ENCODE peak calls at places on chromosomes 5 and 9, in seven cellular contexts. One of them, this sample, is unnamed. For H3K4me1, the result is how much of the 10 kb centered on the place peaks cover.

GRCh38 chr5:170551622-170552021 is 47.8 kb downstream of the KCNIP1 start:
- DNase-seq in A673: no peak
- DNase-seq in body of pancreas: no peak
- DNase-seq in spleen: no peak
- DNase-seq in colonic mucosa: no peak
- DNase-seq in neural progenitor cell: no peak
- DNase-seq in left ventricle myocardium inferior: no peak
- DNase-seq in this sample: no peak

GRCh38 chr9:127732444-127732843 is 2.6 kb downstream of the TOR2A start:
- DNase-seq in neural progenitor cell: no peak
- DNase-seq in spleen: no peak
- DNase-seq in left ventricle myocardium inferior: no peak
- DNase-seq in body of pancreas: no peak
- DNase-seq in A673: no peak
- DNase-seq in colonic mucosa: no peak
- DNase-seq in this sample: no peak

GRCh38 chr5:64923151-64923685 is 154.5 kb downstream of the CWC27 start:
- DNase-seq in A673: no peak
- DNase-seq in body of pancreas: no peak
- DNase-seq in spleen: no peak
- DNase-seq in left ventricle myocardium inferior: no peak
- DNase-seq in neural progenitor cell: no peak
- DNase-seq in colonic mucosa: no peak
- DNase-seq in this sample: no peak

GRCh38 chr9:138008081-138008841 is 130.7 kb downstream of the CACNA1B start:
- DNase-seq in body of pancreas: no peak
- DNase-seq in left ventricle myocardium inferior: no peak
- DNase-seq in colonic mucosa: no peak
- DNase-seq in spleen: peak
- DNase-seq in neural progenitor cell: no peak
- DNase-seq in A673: no peak
- DNase-seq in this sample: no peak

GRCh38 chr5:145975361-145976066 is 39.1 kb downstream of the SH3RF2 start:
- DNase-seq in spleen: no peak
- DNase-seq in left ventricle myocardium inferior: no peak
- DNase-seq in body of pancreas: peak
- DNase-seq in colonic mucosa: peak
- DNase-seq in A673: no peak
- DNase-seq in neural progenitor cell: no peak
- DNase-seq in this sample: no peak

GRCh38 chr9:6910032-6910431 is 152.3 kb downstream of the KDM4C start:
- DNase-seq in left ventricle myocardium inferior: no peak
- DNase-seq in body of pancreas: no peak
- DNase-seq in neural progenitor cell: no peak
- DNase-seq in A673: peak
- DNase-seq in colonic mucosa: no peak
- DNase-seq in spleen: no peak
- DNase-seq in this sample: no peak

GRCh38 chr9:92954078-92954861 is 6.9 kb downstream of the FGD3 start:
- DNase-seq in A673: no peak
- DNase-seq in neural progenitor cell: no peak
- DNase-seq in colonic mucosa: peak
- DNase-seq in left ventricle myocardium inferior: peak
- DNase-seq in spleen: peak
- DNase-seq in body of pancreas: peak
- DNase-seq in this sample: no peak

GRCh38 chr9:109349431-109349846 is 28.6 kb upstream of the EPB41L4B start:
- DNase-seq in A673: no peak
- DNase-seq in body of pancreas: peak
- DNase-seq in neural progenitor cell: no peak
- DNase-seq in left ventricle myocardium inferior: no peak
- DNase-seq in spleen: no peak
- DNase-seq in colonic mucosa: no peak
- DNase-seq in this sample: no peak

GRCh38 chr9:87557996-87558395 is 60.3 kb downstream of the DAPK1 start:
- DNase-seq in colonic mucosa: no peak
- DNase-seq in spleen: no peak
- DNase-seq in body of pancreas: peak
- DNase-seq in A673: no peak
- DNase-seq in neural progenitor cell: no peak
- DNase-seq in left ventricle myocardium inferior: peak
- DNase-seq in this sample: no peak

GRCh38 chr9:98218562-98219363 is 26.3 kb upstream of the CORO2A start:
- DNase-seq in spleen: peak
- DNase-seq in left ventricle myocardium inferior: no peak
- DNase-seq in A673: no peak
- DNase-seq in body of pancreas: no peak
- DNase-seq in colonic mucosa: no peak
- DNase-seq in neural progenitor cell: no peak
- DNase-seq in this sample: no peak

GRCh38 chr9:16515207-16515606 is 355.3 kb downstream of the BNC2 start:
- DNase-seq in neural progenitor cell: peak
- DNase-seq in spleen: no peak
- DNase-seq in body of pancreas: no peak
- DNase-seq in left ventricle myocardium inferior: no peak
- DNase-seq in A673: no peak
- DNase-seq in colonic mucosa: no peak
- DNase-seq in this sample: no peak

GRCh38 chr5:179139936-179140235 is 79.7 kb downstream of the ZNF354C start:
- DNase-seq in left ventricle myocardium inferior: no peak
- DNase-seq in A673: no peak
- DNase-seq in spleen: peak
- DNase-seq in neural progenitor cell: no peak
- DNase-seq in colonic mucosa: no peak
- DNase-seq in body of pancreas: no peak
- DNase-seq in this sample: peak

GRCh38 chr5:93644760-93645159 is 61.7 kb downstream of the NR2F1 start:
- DNase-seq in left ventricle myocardium inferior: no peak
- DNase-seq in body of pancreas: no peak
- DNase-seq in spleen: no peak
- DNase-seq in colonic mucosa: no peak
- DNase-seq in A673: no peak
- DNase-seq in neural progenitor cell: no peak
- DNase-seq in this sample: no peak

GRCh38 chr9:133582501-133583045 is 26.6 kb downstream of the FAM163B start:
- DNase-seq in body of pancreas: no peak
- DNase-seq in left ventricle myocardium inferior: no peak
- DNase-seq in A673: no peak
- DNase-seq in spleen: no peak
- DNase-seq in colonic mucosa: no peak
- DNase-seq in neural progenitor cell: no peak
- DNase-seq in this sample: no peak

GRCh38 chr5:59358497-59358896 is 535.0 kb downstream of the PDE4D start:
- DNase-seq in neural progenitor cell: peak
- DNase-seq in A673: no peak
- DNase-seq in left ventricle myocardium inferior: peak
- DNase-seq in colonic mucosa: peak
- DNase-seq in body of pancreas: no peak
- DNase-seq in spleen: no peak
- DNase-seq in this sample: no peak

GRCh38 chr9:29564564-29564963 is 1991.3 kb upstream of the C9orf72 start:
- DNase-seq in left ventricle myocardium inferior: no peak
- DNase-seq in spleen: no peak
- DNase-seq in neural progenitor cell: no peak
- DNase-seq in body of pancreas: no peak
- DNase-seq in colonic mucosa: no peak
- DNase-seq in A673: peak
- DNase-seq in this sample: no peak

GRCh38 chr9:69193685-69194032 is 19.6 kb downstream of the TJP2 start:
- DNase-seq in colonic mucosa: no peak
- DNase-seq in spleen: no peak
- DNase-seq in left ventricle myocardium inferior: no peak
- DNase-seq in body of pancreas: no peak
- DNase-seq in A673: no peak
- DNase-seq in neural progenitor cell: peak
- DNase-seq in this sample: no peak

GRCh38 chr5:111676496-111676895 is 80.5 kb downstream of the NREP start:
- DNase-seq in body of pancreas: no peak
- DNase-seq in spleen: no peak
- DNase-seq in neural progenitor cell: no peak
- DNase-seq in A673: no peak
- DNase-seq in left ventricle myocardium inferior: no peak
- DNase-seq in colonic mucosa: no peak
- DNase-seq in this sample: no peak

GRCh38 chr9:2132484-2133082 is 117.4 kb downstream of the SMARCA2 start:
- DNase-seq in spleen: no peak
- DNase-seq in neural progenitor cell: peak
- DNase-seq in body of pancreas: no peak
- DNase-seq in colonic mucosa: no peak
- DNase-seq in A673: peak
- DNase-seq in left ventricle myocardium inferior: no peak
- DNase-seq in this sample: no peak

GRCh38 chr9:97854696-97855485 is 1.9 kb downstream of the FOXE1 start:
- DNase-seq in colonic mucosa: no peak
- DNase-seq in A673: no peak
- DNase-seq in spleen: no peak
- DNase-seq in neural progenitor cell: no peak
- DNase-seq in body of pancreas: no peak
- DNase-seq in left ventricle myocardium inferior: no peak
- DNase-seq in this sample: no peak

DNA sequence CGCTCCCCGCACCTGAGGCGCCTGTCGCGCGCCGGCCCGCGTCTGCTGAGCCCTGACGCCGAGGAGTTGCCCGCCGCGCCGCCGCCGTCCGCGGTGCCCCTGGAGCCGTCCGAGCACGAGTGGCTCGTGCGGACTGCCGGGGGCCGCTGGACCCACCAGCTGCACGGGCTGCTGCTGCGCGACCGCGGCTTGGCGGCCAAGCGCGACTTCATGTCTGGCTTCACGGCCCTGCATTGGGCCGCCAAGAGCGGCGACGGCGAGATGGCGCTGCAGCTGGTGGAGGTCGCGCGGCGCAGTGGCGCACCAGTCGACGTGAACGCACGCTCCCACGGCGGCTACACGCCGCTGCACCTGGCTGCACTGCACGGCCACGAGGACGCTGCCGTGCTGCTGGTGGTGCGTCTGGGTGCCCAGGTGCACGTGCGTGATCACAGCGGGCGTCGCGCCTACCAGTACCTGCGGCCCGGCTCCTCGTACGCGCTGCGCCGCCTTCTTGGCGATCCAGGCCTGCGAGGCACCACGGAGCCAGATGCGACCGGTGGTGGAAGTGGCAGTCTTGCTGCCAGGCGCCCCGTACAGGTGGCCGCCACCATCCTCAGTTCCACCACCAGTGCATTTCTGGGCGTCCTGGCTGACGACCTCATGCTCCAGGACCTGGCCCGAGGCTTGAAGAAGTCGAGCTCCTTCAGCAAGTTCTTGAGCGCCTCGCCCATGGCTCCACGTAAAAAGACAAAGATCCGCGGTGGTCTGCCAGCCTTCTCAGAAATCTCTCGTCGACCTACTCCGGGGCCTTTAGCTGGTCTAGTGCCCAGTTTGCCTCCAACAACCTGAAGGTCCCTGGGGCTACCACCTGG is 1.6 kb downstream of the SOWAHA start:
- DNase-seq in neural progenitor cell: peak
- DNase-seq in spleen: no peak
- DNase-seq in body of pancreas: no peak
- DNase-seq in left ventricle myocardium inferior: no peak
- DNase-seq in colonic mucosa: no peak
- DNase-seq in A673: no peak
- DNase-seq in this sample: no peak
- H3K4me3 ChIP-seq in neural progenitor cell: peak
- H3K4me3 ChIP-seq in spleen: no peak
- H3K4me3 ChIP-seq in body of pancreas: no peak
- H3K4me3 ChIP-seq in left ventricle myocardium inferior: peak
- H3K4me3 ChIP-seq in colonic mucosa: peak
- H3K4me3 ChIP-seq in A673: no peak
- H3K4me3 ChIP-seq in this sample: peak

GRCh38 chr9:129611302-129611800 is 9.6 kb downstream of the C9orf50 start:
- DNase-seq in spleen: no peak
- DNase-seq in body of pancreas: no peak
- DNase-seq in left ventricle myocardium inferior: no peak
- DNase-seq in colonic mucosa: no peak
- DNase-seq in neural progenitor cell: no peak
- DNase-seq in A673: no peak
- DNase-seq in this sample: no peak

GRCh38 chr9:129610473-129611301 is 10.2 kb downstream of the C9orf50 start:
- DNase-seq in neural progenitor cell: peak
- DNase-seq in spleen: peak
- DNase-seq in colonic mucosa: peak
- DNase-seq in left ventricle myocardium inferior: peak
- DNase-seq in body of pancreas: peak
- DNase-seq in A673: peak
- DNase-seq in this sample: peak

GRCh38 chr9:129613520-129614175 is 7.3 kb downstream of the C9orf50 start:
- DNase-seq in colonic mucosa: no peak
- DNase-seq in spleen: no peak
- DNase-seq in A673: no peak
- DNase-seq in neural progenitor cell: peak
- DNase-seq in left ventricle myocardium inferior: peak
- DNase-seq in body of pancreas: no peak
- DNase-seq in this sample: no peak

GRCh38 chr9:129612815-129613519 is 7.9 kb downstream of the C9orf50 start:
- DNase-seq in body of pancreas: no peak
- DNase-seq in A673: no peak
- DNase-seq in neural progenitor cell: no peak
- DNase-seq in colonic mucosa: no peak
- DNase-seq in spleen: peak
- DNase-seq in left ventricle myocardium inferior: no peak
- DNase-seq in this sample: no peak

DNA sequence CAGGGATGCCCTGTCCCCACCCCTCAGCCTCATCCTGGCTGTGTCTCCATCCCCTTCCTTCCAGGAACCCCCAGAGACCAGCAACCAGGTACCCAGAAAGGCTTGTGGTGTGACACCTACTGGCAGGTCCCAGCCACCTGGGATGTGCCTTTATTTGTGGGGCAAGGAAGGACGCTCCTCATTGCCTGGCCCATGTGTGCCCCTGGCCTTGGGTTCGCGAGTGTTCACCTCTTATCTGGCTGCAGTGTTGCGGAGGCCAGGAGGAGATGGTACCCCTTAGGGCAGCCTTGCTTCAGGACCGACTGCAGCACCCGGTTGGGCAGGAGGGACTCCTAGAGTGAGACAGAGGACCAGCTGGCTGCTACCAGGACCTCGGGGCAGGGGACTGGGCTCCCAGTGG is 8.8 kb downstream of the C9orf50 start:
- DNase-seq in spleen: peak
- DNase-seq in colonic mucosa: no peak
- DNase-seq in body of pancreas: no peak
- DNase-seq in A673: no peak
- DNase-seq in left ventricle myocardium inferior: no peak
- DNase-seq in neural progenitor cell: no peak
- DNase-seq in this sample: no peak
- TF ChIP-seq CTCF in spleen: no peak
- TF ChIP-seq CTCF in colonic mucosa: no peak
- TF ChIP-seq CTCF in body of pancreas: no peak
- TF ChIP-seq CTCF in A673: no peak
- TF ChIP-seq CTCF in left ventricle myocardium inferior: no peak
- TF ChIP-seq CTCF in neural progenitor cell: no peak
- TF ChIP-seq CTCF in this sample: no peak

GRCh38 chr5:87954121-87954520 is 314.5 kb downstream of the TMEM161B start:
- DNase-seq in neural progenitor cell: no peak
- DNase-seq in body of pancreas: no peak
- DNase-seq in left ventricle myocardium inferior: no peak
- DNase-seq in A673: peak
- DNase-seq in colonic mucosa: no peak
- DNase-seq in spleen: no peak
- DNase-seq in this sample: no peak
- H3K4me1 ChIP-seq in neural progenitor cell: under half
- H3K4me1 ChIP-seq in body of pancreas: under half
- H3K4me1 ChIP-seq in left ventricle myocardium inferior: under half
- H3K4me1 ChIP-seq in A673: under half
- H3K4me1 ChIP-seq in colonic mucosa: under half
- H3K4me1 ChIP-seq in spleen: under half
- H3K4me1 ChIP-seq in this sample: under half

GRCh38 chr5:3597002-3597726 is 1.5 kb downstream of the IRX1 start:
- DNase-seq in colonic mucosa: no peak
- DNase-seq in body of pancreas: no peak
- DNase-seq in left ventricle myocardium inferior: no peak
- DNase-seq in A673: no peak
- DNase-seq in neural progenitor cell: peak
- DNase-seq in spleen: no peak
- DNase-seq in this sample: no peak
- H3K4me3 ChIP-seq in colonic mucosa: no peak
- H3K4me3 ChIP-seq in body of pancreas: no peak
- H3K4me3 ChIP-seq in left ventricle myocardium inferior: no peak
- H3K4me3 ChIP-seq in A673: no peak
- H3K4me3 ChIP-seq in neural progenitor cell: peak
- H3K4me3 ChIP-seq in spleen: no peak
- H3K4me3 ChIP-seq in this sample: peak

This sample was measured in lower lobe of right lung.